ENCODE peak calls at places on chromosomes 5 and 9, in four cellular contexts. K is stimulated activated CD8-positive, alpha-beta memory T cell treated with anti-CD3 and anti-CD28 coated beads, Interleukin-7, amount 100 ng/mL, for 24 hours; R is endothelial cell; V is NCI-H1092. M is an unnamed sample.

GRCh38 chr5:141753971-141754713 is 72.1 kb upstream of the ARAP3 start:
- DNase-seq in K (no peak), R (peak; percentile 64), V (no peak), M (peak; percentile 82)

GRCh38 chr5:56481147-56481997 is 248.2 kb upstream of the ANKRD55 start:
- DNase-seq in K (no peak), R (peak; percentile 52), V (no peak), M (no peak)

GRCh38 chr5:16903480-16904300 is 32.4 kb downstream of the MYO10 start:
- DNase-seq in K (no peak), R (no peak), V (no peak), M (no peak)

GRCh38 chr9:14797442-14797841 is 74.9 kb upstream of the CER1 start:
- DNase-seq in K (no peak), R (no peak), V (no peak), M (no peak)

GRCh38 chr5:157516626-157517325 is 56.8 kb downstream of the NIPAL4 start:
- DNase-seq in K (no peak), R (no peak), V (no peak), M (no peak)

GRCh38 chr5:141986072-141986471 is 17.2 kb downstream of the RNF14 start:
- DNase-seq in K (no peak), R (no peak), V (no peak), M (no peak)

GRCh38 chr5:117379521-117379920 is 804.9 kb upstream of the SEMA6A start:
- DNase-seq in K (no peak), R (no peak), V (no peak), M (no peak)

GRCh38 chr5:110361501-110361900 is 365.0 kb downstream of the TMEM232 start:
- DNase-seq in K (no peak), R (no peak), V (no peak), M (no peak)

GRCh38 chr5:67196537-67197059 is at the start of gene CD180:
- DNase-seq in K (no peak), R (no peak), V (no peak), M (no peak)

GRCh38 chr5:180334176-180334575 is 19.0 kb downstream of the GFPT2 start:
- DNase-seq in K (no peak), R (no peak), V (no peak), M (no peak)

GRCh38 chr5:56183507-56183906 is 49.6 kb downstream of the ANKRD55 start:
- DNase-seq in K (no peak), R (no peak), V (no peak), M (no peak)

GRCh38 chr5:59506285-59506877 is 387.1 kb downstream of the PDE4D start:
- DNase-seq in K (no peak), R (no peak), V (no peak), M (no peak)

GRCh38 chr9:19074836-19075235 is 25.6 kb downstream of the RRAGA start:
- DNase-seq in K (no peak), R (no peak), V (no peak), M (no peak)

GRCh38 chr5:107501965-107502691 is 168.6 kb downstream of the EFNA5 start:
- DNase-seq in K (no peak), R (no peak), V (no peak), M (no peak)

GRCh38 chr5:124581866-124582650 is 164.4 kb downstream of the ZNF608 start:
- DNase-seq in K (no peak), R (no peak), V (no peak), M (no peak)

GRCh38 chr9:111992523-111992922 is 95.9 kb downstream of the UGCG start:
- DNase-seq in K (no peak), R (no peak), V (no peak), M (no peak)

GRCh38 chr5:21236104-21236503 is 1248.1 kb upstream of the CDH18 start:
- DNase-seq in K (no peak), R (no peak), V (no peak), M (no peak)

GRCh38 chr9:83955985-83956287 is 24.1 kb downstream of the HNRNPK start:
- DNase-seq in K (no peak), R (no peak), V (no peak), M (no peak)

GRCh38 chr5:106727071-106727470 is 943.7 kb downstream of the EFNA5 start:
- DNase-seq in K (no peak), R (no peak), V (no peak), M (no peak)

GRCh38 chr5:43658499-43658898 is 55.5 kb downstream of the NNT start:
- DNase-seq in K (no peak), R (no peak), V (no peak), M (no peak)

GRCh38 chr9:111828193-111828592 is 33.5 kb upstream of the SHOC1 start:
- DNase-seq in K (no peak), R (no peak), V (no peak), M (no peak)

GRCh38 chr5:131373265-131373664 is 109.4 kb downstream of the CDC42SE2 start:
- DNase-seq in K (no peak), R (no peak), V (no peak), M (no peak)

M was measured in H1.